ENCODE peak calls at places on chromosomes 13 and 19, in five cellular contexts. L is heart right ventricle, F is colonic mucosa, A is WERI-Rb-1, Q is neural progenitor cell. D is an unnamed sample. For H3K36me3, the result is how much of the 10 kb centered on the place peaks cover.

GRCh38 chr13:110298221-110298565 is 8.8 kb downstream of the COL4A1 start:
- DNase-seq in L (no peak), F (no peak), A (no peak), Q (no peak), D (no peak)

GRCh38 chr19:50817941-50818858 is 5.4 kb downstream of the KLK1 start:
- DNase-seq in L (peak), F (peak), A (no peak), Q (peak), D (peak)

GRCh38 chr19:55340784-55341147 is 1.1 kb downstream of the KMT5C start:
- DNase-seq in L (no peak), F (peak), A (peak), Q (peak), D (no peak)

GRCh38 chr13:85492283-85492682 is 306.9 kb downstream of the SLITRK6 start:
- DNase-seq in L (no peak), F (no peak), A (no peak), Q (no peak), D (no peak)

GRCh38 chr19:31258211-31259052 is 90.8 kb downstream of the TSHZ3 start:
- DNase-seq in L (no peak), F (peak), A (no peak), Q (no peak), D (peak)

GRCh38 chr13:33205804-33206221 is 79.7 kb downstream of the STARD13 start:
- DNase-seq in L (no peak), F (no peak), A (no peak), Q (peak), D (peak)

GRCh38 chr13:34822681-34823080 is 119.4 kb upstream of the NBEA start:
- DNase-seq in L (no peak), F (no peak), A (no peak), Q (no peak), D (no peak)

GRCh38 chr19:507286-508203 is at the start of gene TPGS1:
- DNase-seq in L (peak), F (peak), A (peak), Q (peak), D (peak)

GRCh38 chr13:30463820-30464495 is 1.8 kb downstream of the HMGB1 start:
- DNase-seq in L (peak), F (peak), A (no peak), Q (no peak), D (no peak)

GRCh38 chr19:30349131-30349730 is 23.0 kb upstream of the ZNF536 start:
- DNase-seq in L (no peak), F (no peak), A (no peak), Q (no peak), D (peak)

GRCh38 chr19:47157455-47158321 is 27.1 kb downstream of the SAE1 start:
- DNase-seq in L (peak), F (peak), A (no peak), Q (peak), D (peak)

GRCh38 chr13:46492946-46493345 is 60.0 kb upstream of the LRCH1 start:
- DNase-seq in L (no peak), F (no peak), A (no peak), Q (peak), D (peak)

GRCh38 chr13:48142437-48142836 is 47.5 kb upstream of the MED4 start:
- DNase-seq in L (no peak), F (no peak), A (no peak), Q (no peak), D (no peak)

GRCh38 chr19:49567722-49568454 is 12.5 kb downstream of the NOSIP start:
- DNase-seq in L (no peak), F (peak), A (no peak), Q (no peak), D (peak)

GRCh38 chr13:77002590-77003190 is 10.8 kb downstream of the CLN5 start:
- DNase-seq in L (no peak), F (no peak), A (no peak), Q (peak), D (peak)

GRCh38 chr13:46804391-46804815 is 7.4 kb upstream of the ESD start:
- DNase-seq in L (no peak), F (no peak), A (no peak), Q (no peak), D (no peak)

GRCh38 chr13:60754691-60755090 is 357.7 kb downstream of the TDRD3 start:
- DNase-seq in L (no peak), F (no peak), A (no peak), Q (peak), D (no peak)

GRCh38 chr13:112729408-112729807 is 39.6 kb downstream of the ATP11A start:
- DNase-seq in L (peak), F (no peak), A (no peak), Q (no peak), D (no peak)

GRCh38 chr13:45042539-45042938 is 53.2 kb downstream of the GPALPP1 start:
- DNase-seq in L (no peak), F (no peak), A (no peak), Q (no peak), D (no peak)

GRCh38 chr13:112013665-112014064 is 53.3 kb upstream of the SOX1 start:
- DNase-seq in L (no peak), F (no peak), A (no peak), Q (no peak), D (no peak)

GRCh38 chr19:58460039-58460438 is 6.8 kb upstream of the ZNF324 start:
- DNase-seq in L (no peak), F (no peak), A (no peak), Q (no peak), D (no peak)

GRCh38 chr13:91652389-91652788 is 254.0 kb downstream of the GPC5 start:
- DNase-seq in L (no peak), F (no peak), A (no peak), Q (no peak), D (no peak)

GRCh38 chr13:19818223-19818842 is 35.6 kb upstream of the PSPC1 start:
- DNase-seq in L (peak), F (peak), A (peak), Q (peak), D (peak)

GRCh38 chr13:100987993-100988392 is 313.4 kb upstream of the TMTC4 start:
- DNase-seq in L (no peak), F (no peak), A (peak), Q (peak), D (no peak)

GRCh38 chr19:49853852-49854849 is 3.2 kb downstream of the PTOV1 start:
- DNase-seq in L (no peak), F (peak), A (no peak), Q (no peak), D (peak)

GRCh38 chr13:25149670-25150069 is 22.4 kb downstream of the AMER2 start:
- DNase-seq in L (no peak), F (no peak), A (no peak), Q (no peak), D (no peak)

GRCh38 chr13:108495686-108496363 is 133.6 kb upstream of the MYO16 start:
- DNase-seq in L (no peak), F (no peak), A (peak), Q (peak), D (peak)

GRCh38 chr19:30014770-30015169 is 72.7 kb downstream of the URI1 start:
- DNase-seq in L (no peak), F (no peak), A (no peak), Q (no peak), D (no peak)

GRCh38 chr13:101492251-101492910 is 39.9 kb downstream of the ITGBL1 start:
- DNase-seq in L (no peak), F (no peak), A (no peak), Q (peak), D (no peak)

GRCh38 chr19:12720851-12721655 is 2.7 kb downstream of the TNPO2 start:
- DNase-seq in L (peak), F (peak), A (no peak), Q (peak), D (peak)

GRCh38 chr19:2041436-2041685 is 9.7 kb downstream of the MKNK2 start:
- DNase-seq in L (no peak), F (no peak), A (no peak), Q (no peak), D (no peak)

GRCh38 chr13:21965095-21965494 is 294.2 kb downstream of the FGF9 start:
- DNase-seq in L (no peak), F (no peak), A (no peak), Q (no peak), D (no peak)

GRCh38 chr19:33763661-33764343 is 32.9 kb upstream of the KCTD15 start:
- DNase-seq in L (no peak), F (no peak), A (no peak), Q (no peak), D (no peak)

GRCh38 chr13:50401721-50402510 is 386.7 kb downstream of the KCNRG start:
- DNase-seq in L (no peak), F (no peak), A (no peak), Q (no peak), D (no peak)

GRCh38 chr13:99577934-99578917 is 77.0 kb downstream of the TM9SF2 start:
- DNase-seq in L (no peak), F (no peak), A (no peak), Q (no peak), D (peak)

GRCh38 chr13:36712785-36713184 is 39.0 kb downstream of the SERTM1 start:
- DNase-seq in L (no peak), F (no peak), A (no peak), Q (no peak), D (no peak)

GRCh38 chr19:17832443-17833208 is 11.3 kb upstream of the INSL3 start:
- DNase-seq in L (no peak), F (no peak), A (no peak), Q (no peak), D (no peak)

GRCh38 chr19:17834350-17835181 is 13.2 kb downstream of the JAK3 start:
- DNase-seq in L (no peak), F (no peak), A (peak), Q (peak), D (peak)

GRCh38 chr19:17837972-17838371 is 9.8 kb downstream of the JAK3 start:
- DNase-seq in L (no peak), F (no peak), A (no peak), Q (no peak), D (no peak)

GRCh38 chr19:17836530-17836929 is 11.3 kb downstream of the JAK3 start:
- DNase-seq in L (no peak), F (no peak), A (no peak), Q (no peak), D (no peak)

DNA sequence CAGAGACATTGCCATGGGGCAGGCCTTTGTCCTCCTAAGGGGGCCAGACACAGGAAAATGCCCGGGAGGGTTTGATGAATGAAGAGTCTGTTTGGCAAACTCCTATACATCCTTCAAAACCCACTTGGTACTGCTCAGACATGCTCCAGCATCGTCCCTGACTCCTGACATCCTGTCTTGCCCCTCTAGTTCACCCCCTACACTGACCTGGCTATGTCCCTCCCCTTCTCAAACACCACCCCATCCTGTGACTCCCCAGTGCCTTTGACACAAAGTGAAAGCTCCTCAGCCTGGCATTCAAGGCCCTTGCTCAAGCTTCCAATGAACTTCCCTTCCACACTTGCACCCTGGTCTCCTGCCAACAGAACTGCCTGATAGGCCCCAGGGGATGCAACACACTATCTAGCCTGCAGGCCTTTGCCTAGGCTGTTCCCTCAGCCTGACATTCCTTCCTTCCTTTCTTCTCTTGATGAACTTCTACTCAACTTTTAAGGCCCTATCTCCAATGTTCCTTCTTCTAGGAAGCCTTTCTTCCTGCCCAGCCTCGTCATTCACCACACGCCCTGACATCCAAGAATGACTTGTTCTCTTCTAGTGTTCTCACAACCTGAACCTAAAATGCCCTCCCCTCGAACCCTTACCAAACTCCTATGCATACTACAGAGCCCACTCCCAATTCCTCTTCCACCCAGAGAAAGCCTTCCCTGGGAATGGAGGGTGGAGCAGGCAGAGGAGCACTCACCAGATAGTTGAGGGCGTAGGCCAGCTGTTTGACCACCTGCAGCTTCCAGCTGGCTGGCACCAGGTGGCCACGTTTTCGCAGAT is 12.4 kb downstream of the JAK3 start:
- DNase-seq in L (no peak), F (no peak), A (no peak), Q (no peak), D (no peak)
- H3K36me3 ChIP-seq in L (under half), F (under half), A (under half), Q (under half), D (under half)

GRCh38 chr19:39372941-39373340 is 18.0 kb downstream of the PAF1 start:
- DNase-seq in L (no peak), F (no peak), A (no peak), Q (no peak), D (no peak)
- H3K36me3 ChIP-seq in L (under half), F (under half), A (half or more), Q (under half), D (half or more)

DNA sequence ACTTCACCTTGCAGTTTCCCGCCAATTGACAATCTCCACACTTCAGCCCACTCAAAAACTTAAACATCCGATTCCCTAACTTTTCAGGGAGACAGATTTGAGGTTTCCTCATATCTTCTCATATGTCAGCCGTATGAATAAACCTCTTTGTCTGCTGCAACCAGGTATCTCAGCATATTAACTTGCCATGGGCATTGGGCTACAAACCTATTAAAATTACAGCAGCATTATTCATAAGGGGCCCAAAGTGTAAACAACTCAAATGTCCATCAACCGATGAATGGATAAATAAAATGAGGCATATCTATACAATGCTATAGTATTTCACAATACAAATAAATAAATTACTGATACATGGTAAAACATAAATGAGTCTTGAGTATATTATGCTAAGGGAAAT is 179.4 kb upstream of the ATXN8OS start:
- DNase-seq in L (no peak), F (no peak), A (no peak), Q (no peak), D (no peak)
- H3K36me3 ChIP-seq in L (under half), F (under half), A (under half), Q (under half), D (under half)

GRCh38 chr19:40805258-40805868 is 6.4 kb downstream of the EGLN2 start:
- DNase-seq in L (no peak), F (peak), A (no peak), Q (no peak), D (no peak)

GRCh38 chr19:40804783-40805242 is 5.8 kb downstream of the EGLN2 start:
- DNase-seq in L (no peak), F (peak), A (peak), Q (no peak), D (no peak)

GRCh38 chr19:40807147-40808020 is 8.4 kb downstream of the EGLN2 start:
- DNase-seq in L (no peak), F (peak), A (peak), Q (peak), D (peak)

GRCh38 chr19:40808021-40808325 is 9.0 kb downstream of the EGLN2 start:
- DNase-seq in L (no peak), F (no peak), A (no peak), Q (no peak), D (no peak)

DNA sequence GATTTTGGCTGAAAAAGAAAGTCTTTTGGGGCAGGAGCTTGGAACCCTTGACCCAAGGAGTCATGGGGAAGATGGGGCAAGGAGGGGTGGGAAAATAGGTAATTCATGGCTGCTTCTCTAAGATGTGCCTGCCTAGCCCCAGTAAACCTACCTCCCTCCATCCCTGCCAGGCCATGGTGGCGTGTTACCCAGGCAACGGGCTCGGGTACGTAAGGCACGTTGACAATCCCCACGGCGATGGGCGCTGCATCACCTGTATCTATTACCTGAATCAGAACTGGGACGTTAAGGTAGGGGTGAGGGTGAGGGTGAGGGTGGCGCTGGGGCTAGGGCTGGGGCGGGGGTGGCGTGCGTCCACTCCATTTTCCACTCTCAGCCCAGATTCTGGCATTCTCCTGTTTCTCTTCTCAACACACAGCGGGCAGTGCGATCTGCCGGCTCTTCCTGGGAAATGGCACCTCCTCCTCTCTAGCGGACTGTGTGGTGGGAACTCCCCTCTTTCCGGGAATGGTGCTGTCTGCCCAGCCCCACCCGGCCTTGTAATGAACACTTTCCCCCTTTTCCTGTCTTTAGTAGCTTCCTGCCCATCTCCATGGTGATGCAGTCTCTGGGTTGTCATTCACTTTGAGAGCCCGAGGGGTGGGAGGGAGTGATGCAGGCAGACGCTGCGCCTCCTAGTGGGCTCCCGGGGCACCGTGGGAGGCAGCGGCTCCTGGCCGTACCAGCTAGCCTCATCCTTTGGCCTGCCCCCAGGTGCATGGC is 7.6 kb downstream of the EGLN2 start:
- DNase-seq in L (peak), F (peak), A (peak), Q (peak), D (peak)
- H3K36me3 ChIP-seq in L (under half), F (under half), A (half or more), Q (under half), D (under half)

GRCh38 chr19:10924597-10924996 is 3.8 kb downstream of the YIPF2 start:
- DNase-seq in L (no peak), F (no peak), A (no peak), Q (no peak), D (no peak)
- H3K36me3 ChIP-seq in L (under half), F (under half), A (half or more), Q (under half), D (under half)

GRCh38 chr19:4431808-4432674 is 25.6 kb downstream of the UBXN6 start:
- DNase-seq in L (no peak), F (no peak), A (no peak), Q (no peak), D (peak)
- H3K36me3 ChIP-seq in L (under half), F (under half), A (half or more), Q (under half), D (half or more)

DNA sequence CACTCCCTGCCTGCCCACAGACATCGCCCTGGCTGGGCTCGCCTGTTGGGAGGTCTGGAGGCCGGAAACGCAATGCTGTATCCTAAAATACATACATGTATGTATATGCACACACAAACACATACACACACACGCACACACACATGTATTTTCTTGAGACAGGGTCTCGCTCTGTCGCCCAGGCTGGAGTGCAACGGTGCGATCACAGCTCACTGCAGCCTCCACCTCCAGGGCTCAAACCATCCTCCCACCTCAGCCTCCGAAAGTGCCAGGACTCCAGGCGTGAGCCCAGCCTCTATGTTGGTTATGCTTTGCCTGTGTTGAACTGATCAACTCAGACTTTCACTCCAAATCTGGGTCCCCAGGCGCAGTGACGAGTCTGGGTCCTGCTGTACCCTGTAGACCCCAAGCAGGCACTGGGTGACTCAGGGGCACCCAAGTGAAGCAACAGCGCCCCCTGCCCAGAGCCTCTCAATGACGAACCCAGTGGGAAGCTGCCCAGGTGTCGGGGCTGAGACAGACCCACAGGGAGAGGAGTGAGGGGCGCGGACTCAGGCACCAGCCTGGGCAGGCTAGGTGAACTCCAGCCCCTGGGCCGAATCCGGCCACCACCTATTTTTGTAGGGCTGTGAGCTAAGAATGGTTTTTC is 27.4 kb upstream of the CACTIN start:
- DNase-seq in L (no peak), F (no peak), A (peak), Q (peak), D (peak)
- H3K36me3 ChIP-seq in L (under half), F (under half), A (half or more), Q (under half), D (under half)

GRCh38 chr13:113849981-113850721 is 13.7 kb downstream of the GAS6 start:
- DNase-seq in L (no peak), F (peak), A (no peak), Q (no peak), D (peak)
- H3K36me3 ChIP-seq in L (under half), F (under half), A (under half), Q (under half), D (under half)

D was measured in H7.